ENCODE peak calls at places on chromosomes 3 and 15, in four cellular contexts. J is AG09309, L is transverse colon, T is uterus. N is an unnamed sample.

GRCh38 chr3:8741581-8742355 is 8.2 kb downstream of the CAV3 start:
- DNase-seq in J (no peak), L (no peak), T (no peak), N (no peak)

GRCh38 chr3:187063286-187064081 is 75.8 kb downstream of the RPL39L start:
- DNase-seq in J (no peak), L (no peak), T (no peak), N (no peak)

GRCh38 chr3:124063168-124063909 is 71.4 kb upstream of the ROPN1 start:
- DNase-seq in J (no peak), L (no peak), T (peak; percentile 54), N (no peak)

GRCh38 chr15:66401130-66402021 is 14.7 kb downstream of the MAP2K1 start:
- DNase-seq in J (no peak), L (no peak), T (no peak), N (no peak)

GRCh38 chr3:86828751-86829150 is 162.2 kb downstream of the VGLL3 start:
- DNase-seq in J (no peak), L (no peak), T (no peak), N (no peak)

GRCh38 chr15:31605467-31605931 is 278.9 kb downstream of the KLF13 start:
- DNase-seq in J (no peak), L (no peak), T (no peak), N (no peak)

GRCh38 chr3:66797916-66798560 is 200.1 kb upstream of the KBTBD8 start:
- DNase-seq in J (no peak), L (peak; percentile 24), T (no peak), N (no peak)

GRCh38 chr15:48352474-48353072 is 21.3 kb downstream of the DUT start:
- DNase-seq in J (no peak), L (peak; percentile 44), T (peak; percentile 55), N (peak; percentile 54)

GRCh38 chr3:81581966-81582599 is 179.4 kb downstream of the GBE1 start:
- DNase-seq in J (no peak), L (peak; percentile 28), T (no peak), N (no peak)

GRCh38 chr15:77617507-77618285 is 15.0 kb downstream of the LINGO1 start:
- DNase-seq in J (no peak), L (no peak), T (no peak), N (no peak)

GRCh38 chr3:25542571-25543039 is 114.5 kb downstream of the RARB start:
- DNase-seq in J (peak; percentile 21), L (no peak), T (no peak), N (no peak)

GRCh38 chr15:39534996-39535395 is 45.9 kb upstream of the THBS1 start:
- DNase-seq in J (no peak), L (no peak), T (no peak), N (no peak)

GRCh38 chr3:168431436-168431835 is 335.7 kb upstream of the GOLIM4 start:
- DNase-seq in J (no peak), L (no peak), T (no peak), N (no peak)

GRCh38 chr3:73212683-73213082 is 151.2 kb downstream of the EBLN2 start:
- DNase-seq in J (no peak), L (no peak), T (no peak), N (no peak)

GRCh38 chr3:172511783-172512357 is 11.4 kb downstream of the TNFSF10 start:
- DNase-seq in J (no peak), L (no peak), T (no peak), N (no peak)

GRCh38 chr3:69066121-69066520 is 14.0 kb upstream of the TMF1 start:
- DNase-seq in J (no peak), L (no peak), T (no peak), N (no peak)

GRCh38 chr3:57120040-57120802 is 44.9 kb downstream of the IL17RD start:
- DNase-seq in J (no peak), L (no peak), T (peak; percentile 80), N (no peak)

GRCh38 chr15:42046597-42046996 is 25.8 kb upstream of the PLA2G4E start:
- DNase-seq in J (no peak), L (no peak), T (no peak), N (peak; percentile 96)

GRCh38 chr3:178078933-178079332 is 457.3 kb upstream of the KCNMB2 start:
- DNase-seq in J (no peak), L (no peak), T (peak; percentile 54), N (no peak)

GRCh38 chr15:51931638-51932037 is 39.9 kb downstream of the LEO1 start:
- DNase-seq in J (no peak), L (no peak), T (no peak), N (peak; percentile 79)

GRCh38 chr3:11784962-11785361 is 61.7 kb downstream of the TAMM41 start:
- DNase-seq in J (no peak), L (no peak), T (no peak), N (no peak)

GRCh38 chr3:143648218-143648617 is 200.1 kb downstream of the SLC9A9 start:
- DNase-seq in J (no peak), L (no peak), T (no peak), N (no peak)

GRCh38 chr3:143640774-143641173 is 207.5 kb downstream of the SLC9A9 start:
- DNase-seq in J (no peak), L (no peak), T (no peak), N (no peak)

GRCh38 chr3:143643905-143644304 is 204.4 kb downstream of the SLC9A9 start:
- DNase-seq in J (no peak), L (no peak), T (no peak), N (peak; percentile 3)

GRCh38 chr3:143648708-143649107 is 199.6 kb downstream of the SLC9A9 start:
- DNase-seq in J (no peak), L (no peak), T (no peak), N (no peak)

GRCh38 chr3:143644370-143645089 is 203.7 kb downstream of the SLC9A9 start:
- DNase-seq in J (peak; percentile 59), L (peak; percentile 65), T (peak; percentile 20), N (peak; percentile 71)
- TF ChIP-seq CTCF in J (peak; percentile 75), L (peak; percentile 57), T (peak; percentile 39), N (peak; percentile 83)

GRCh38 chr3:157844770-157845522 is 261.3 kb downstream of the SHOX2 start:
- DNase-seq in J (peak; percentile 10), L (no peak), T (no peak), N (no peak)
- H3K4me3 ChIP-seq in J (no peak overlapping the region), L (no peak overlapping the region), T (no peak overlapping the region), N (no peak overlapping the region)

GRCh38 chr3:128794788-128795649 is 69.0 kb downstream of the RAB7A start:
- DNase-seq in J (no peak), L (peak; percentile 61), T (peak; percentile 61), N (no peak)
- TF ChIP-seq CTCF in J (peak; percentile 80), L (peak; percentile 84), T (peak; percentile 79), N (peak; percentile 81)

GRCh38 chr3:60175680-60176079 is 1075.6 kb downstream of the FHIT start:
- DNase-seq in J (no peak), L (no peak), T (no peak), N (no peak)

GRCh38 chr3:60169755-60170154 is 1081.5 kb downstream of the FHIT start:
- DNase-seq in J (no peak), L (no peak), T (no peak), N (no peak)
- H3K4me3 ChIP-seq in J (no peak overlapping the region), L (no peak overlapping the region), T (no peak overlapping the region), N (no peak overlapping the region)

DNA sequence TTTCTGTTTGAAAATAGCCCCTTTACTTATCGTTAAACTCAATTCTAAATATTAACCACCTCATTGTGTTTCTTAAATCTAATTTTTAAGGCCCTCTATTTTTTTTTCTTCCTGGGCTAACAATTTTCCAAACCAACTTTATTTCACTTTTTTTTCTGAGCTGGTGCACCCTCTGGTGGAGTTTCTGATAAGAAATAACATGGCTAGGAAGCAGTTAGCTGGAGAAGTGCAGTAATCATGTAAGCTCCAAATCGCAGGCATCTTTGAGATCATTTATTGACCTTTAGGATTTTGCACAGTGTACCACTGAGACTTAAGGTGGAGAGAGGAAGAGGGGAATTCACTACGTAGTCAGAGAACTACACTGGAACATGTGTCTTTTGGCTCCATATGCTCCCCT is 6.4 kb downstream of the TMEM207 start:
- DNase-seq in J (no peak), L (no peak), T (no peak), N (no peak)
- TF ChIP-seq CTCF in J (peak; percentile 45), L (peak; percentile 3), T (no peak), N (peak; percentile 49)

GRCh38 chr3:190291994-190292584 is 30.2 kb downstream of the CLDN1 start:
- DNase-seq in J (no peak), L (no peak), T (no peak), N (peak; percentile 2)
- H3K4me3 ChIP-seq in J (no peak overlapping the region), L (no peak overlapping the region), T (no peak overlapping the region), N (no peak overlapping the region)

GRCh38 chr3:149527531-149528343 is 53.2 kb downstream of the TM4SF4 start:
- DNase-seq in J (no peak), L (no peak), T (no peak), N (no peak)
- TF ChIP-seq CTCF in J (peak; percentile 25), L (no peak), T (peak; percentile 17), N (no peak)

DNA sequence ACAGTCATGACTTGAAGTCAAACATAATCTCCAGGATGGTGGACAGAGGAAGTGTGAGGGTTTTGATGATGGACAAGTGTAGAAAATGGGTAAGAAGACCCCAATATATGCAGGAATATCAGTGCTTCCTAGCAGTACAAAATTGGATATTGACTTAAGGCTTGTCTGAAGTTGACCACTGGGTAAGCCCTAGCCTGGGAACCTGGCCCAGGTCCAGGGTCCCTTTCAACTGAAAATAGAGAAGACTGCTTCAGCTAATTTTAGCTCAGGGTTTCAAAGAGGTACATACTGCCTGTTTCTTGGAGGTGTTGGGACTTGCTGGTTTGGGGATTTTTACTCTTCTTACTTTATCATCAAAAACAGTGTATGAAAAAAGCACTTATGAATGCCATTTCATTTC is 4.7 kb downstream of the NR1D2 start:
- DNase-seq in J (no peak), L (peak; percentile 56), T (no peak), N (no peak)
- H3K4me3 ChIP-seq in J (no peak overlapping the region), L (no peak overlapping the region), T (no peak overlapping the region), N (no peak overlapping the region)

GRCh38 chr3:134334231-134334900 is 39.9 kb downstream of the AMOTL2 start:
- DNase-seq in J (no peak), L (no peak), T (no peak), N (no peak)
- TF ChIP-seq CTCF in J (no peak), L (no peak), T (no peak), N (no peak)

N was measured in LNCaP clone FGC.